ENCODE peak calls at places on chromosomes 7 and 10, in six cellular contexts. T is fibroblast of the aortic adventitia; F is anterior cingulate cortex; D is SW 1271; L is stimulated activated CD4-positive, alpha-beta T cell treated with anti-CD3 and anti-CD28 coated beads, Interleukin-1b, Interleukin-23, amount 100 ng/mL, for 24 hours; K is AG09319. E is an unnamed sample.

GRCh38 chr7:111735661-111736323 is 173.5 kb upstream of the IMMP2L start:
- DNase-seq in T (peak; percentile 87), F (peak; percentile 16), D (no peak), L (peak; percentile 36), K (no peak), E (peak; percentile 92)

GRCh38 chr10:63120554-63120953 is 12.6 kb upstream of the NRBF2 start:
- DNase-seq in T (peak; percentile 97), F (no peak), D (no peak), L (no peak), K (peak; percentile 94), E (peak; percentile 83)

GRCh38 chr10:91621483-91622113 is 11.3 kb downstream of the PPP1R3C start:
- DNase-seq in T (peak; percentile 74), F (no peak), D (no peak), L (no peak), K (no peak), E (no peak)

GRCh38 chr10:68665841-68666240 is 55.2 kb upstream of the CCAR1 start:
- DNase-seq in T (peak; percentile 66), F (no peak), D (no peak), L (no peak), K (peak; percentile 20), E (no peak)

GRCh38 chr10:127774771-127775559 is 38.0 kb downstream of the FOXI2 start:
- DNase-seq in T (no peak), F (no peak), D (no peak), L (no peak), K (no peak), E (no peak)

GRCh38 chr7:31370610-31371009 is 30.1 kb upstream of the NEUROD6 start:
- DNase-seq in T (peak; percentile 36), F (no peak), D (no peak), L (no peak), K (no peak), E (peak; percentile 14)

GRCh38 chr7:113775401-113775800 is 143.4 kb downstream of the PPP1R3A start:
- DNase-seq in T (no peak), F (no peak), D (no peak), L (no peak), K (no peak), E (no peak)

GRCh38 chr10:95550073-95550672 is 11.0 kb downstream of the SORBS1 start:
- DNase-seq in T (no peak), F (no peak), D (no peak), L (no peak), K (no peak), E (no peak)

GRCh38 chr7:35420657-35421056 is 166.8 kb upstream of the TBX20 start:
- DNase-seq in T (peak; percentile 12), F (no peak), D (no peak), L (no peak), K (no peak), E (no peak)

GRCh38 chr10:99698504-99699080 is 33.3 kb downstream of the COX15 start:
- DNase-seq in T (no peak), F (no peak), D (no peak), L (no peak), K (no peak), E (no peak)

GRCh38 chr7:105932835-105933477 is 30.1 kb upstream of the CDHR3 start:
- DNase-seq in T (peak; percentile 96), F (peak; percentile 12), D (no peak), L (no peak), K (peak; percentile 89), E (peak; percentile 70)

GRCh38 chr7:41732279-41733062 is 29.6 kb upstream of the INHBA start:
- DNase-seq in T (peak; percentile 54), F (no peak), D (no peak), L (no peak), K (no peak), E (peak; percentile 30)

GRCh38 chr7:30925117-30925516 is 13.5 kb downstream of the AQP1 start:
- DNase-seq in T (no peak), F (no peak), D (no peak), L (no peak), K (no peak), E (no peak)

GRCh38 chr10:109899578-109900355 is 23.5 kb downstream of the XPNPEP1 start:
- DNase-seq in T (peak; percentile 92), F (no peak), D (no peak), L (no peak), K (no peak), E (no peak)

GRCh38 chr7:137760111-137760510 is 86.7 kb downstream of the DGKI start:
- DNase-seq in T (peak; percentile 39), F (peak; percentile 35), D (no peak), L (no peak), K (no peak), E (peak; percentile 84)

GRCh38 chr10:50653142-50653541 is 29.4 kb upstream of the SGMS1 start:
- DNase-seq in T (peak; percentile 60), F (no peak), D (no peak), L (no peak), K (peak; percentile 10), E (peak; percentile 4)

GRCh38 chr10:103747193-103747865 is 108.0 kb downstream of the SH3PXD2A start:
- DNase-seq in T (no peak), F (no peak), D (no peak), L (no peak), K (no peak), E (no peak)

GRCh38 chr7:27094304-27095049 is 1.3 kb downstream of the HOXA1 start:
- DNase-seq in T (no peak), F (no peak), D (no peak), L (no peak), K (no peak), E (no peak)

GRCh38 chr7:38524786-38525185 is 106.4 kb downstream of the AMPH start:
- DNase-seq in T (no peak), F (no peak), D (no peak), L (no peak), K (no peak), E (no peak)

GRCh38 chr7:94436018-94436604 is 41.4 kb downstream of the COL1A2 start:
- DNase-seq in T (peak; percentile 90), F (no peak), D (peak; percentile 2), L (peak; percentile 21), K (no peak), E (peak; percentile 89)

GRCh38 chr10:103982639-103983038 is 15.7 kb downstream of the SLK start:
- DNase-seq in T (no peak), F (no peak), D (no peak), L (no peak), K (no peak), E (peak; percentile 73)

GRCh38 chr7:48180981-48181380 is 9.7 kb downstream of the ABCA13 start:
- DNase-seq in T (peak; percentile 42), F (no peak), D (no peak), L (no peak), K (no peak), E (no peak)

GRCh38 chr10:77380723-77381122 is 256.9 kb downstream of the KCNMA1 start:
- DNase-seq in T (no peak), F (no peak), D (no peak), L (no peak), K (no peak), E (no peak)

GRCh38 chr7:139752148-139752547 is 25.6 kb downstream of the HIPK2 start:
- DNase-seq in T (no peak), F (no peak), D (no peak), L (no peak), K (no peak), E (no peak)

GRCh38 chr7:112263519-112263918 is 57.0 kb downstream of the ZNF277 start:
- DNase-seq in T (no peak), F (no peak), D (no peak), L (no peak), K (no peak), E (no peak)

GRCh38 chr7:155972651-155973349 is 160.5 kb upstream of the SHH start:
- DNase-seq in T (no peak), F (no peak), D (no peak), L (no peak), K (no peak), E (no peak)

GRCh38 chr7:22841954-22842353 is 19.3 kb upstream of the TOMM7 start:
- DNase-seq in T (no peak), F (no peak), D (no peak), L (no peak), K (peak; percentile 82), E (peak; percentile 60)

GRCh38 chr7:22052221-22052639 is 106.5 kb upstream of the CDCA7L start:
- DNase-seq in T (no peak), F (no peak), D (no peak), L (no peak), K (no peak), E (no peak)

GRCh38 chr7:96189129-96189815 is 132.6 kb downstream of the SLC25A13 start:
- DNase-seq in T (peak; percentile 59), F (no peak), D (no peak), L (no peak), K (peak; percentile 20), E (no peak)

GRCh38 chr7:36460811-36461429 is 71.3 kb downstream of the ANLN start:
- DNase-seq in T (no peak), F (no peak), D (no peak), L (no peak), K (no peak), E (no peak)

GRCh38 chr7:158863611-158864506 is 7.5 kb downstream of the DYNC2I1 start:
- DNase-seq in T (peak; percentile 56), F (no peak), D (peak; percentile 15), L (peak; percentile 10), K (peak; percentile 47), E (no peak)

GRCh38 chr7:135320277-135320676 is 86.6 kb downstream of the STRA8 start:
- DNase-seq in T (peak; percentile 90), F (peak; percentile 27), D (no peak), L (no peak), K (peak; percentile 27), E (peak; percentile 38)

GRCh38 chr7:134916428-134916883 is 69.9 kb upstream of the AGBL3 start:
- DNase-seq in T (no peak), F (no peak), D (no peak), L (no peak), K (no peak), E (no peak)

GRCh38 chr7:12635830-12636229 is 51.6 kb upstream of the ARL4A start:
- DNase-seq in T (no peak), F (no peak), D (no peak), L (no peak), K (no peak), E (peak; percentile 21)

GRCh38 chr10:93006435-93007039 is 54.1 kb upstream of the CYP26C1 start:
- DNase-seq in T (peak; percentile 76), F (no peak), D (peak; percentile 12), L (no peak), K (peak; percentile 27), E (peak; percentile 33)

GRCh38 chr10:86373828-86374227 is 7.2 kb upstream of the GRID1 start:
- DNase-seq in T (no peak), F (no peak), D (no peak), L (no peak), K (no peak), E (no peak)

GRCh38 chr7:39127058-39127457 is 149.3 kb downstream of the POU6F2 start:
- DNase-seq in T (no peak), F (no peak), D (no peak), L (no peak), K (no peak), E (no peak)